ENCODE peak calls at places on chromosomes 7 and 10, in eight cellular contexts. One of them, this sample, is unnamed.
A peak's percentile ranks its signal among the peaks of the same experiment; 100 is the strongest.

GRCh38 chr7:988963-989529 is 6.1 kb downstream of the CYP2W1 start:
- DNase-seq in right cardiac atrium: peak; percentile 65
- DNase-seq in colonic mucosa: no peak
- DNase-seq in RWPE2: no peak
- DNase-seq in heart left ventricle: no peak
- DNase-seq in NT2/D1: no peak
- DNase-seq in neural progenitor cell: no peak
- DNase-seq in suprapubic skin: no peak
- DNase-seq in this sample: no peak

GRCh38 chr7:32062150-32062549 is 8.1 kb downstream of the PDE1C start:
- DNase-seq in colonic mucosa: peak; percentile 63
- DNase-seq in suprapubic skin: no peak
- DNase-seq in heart left ventricle: peak; percentile 57
- DNase-seq in RWPE2: no peak
- DNase-seq in neural progenitor cell: peak; percentile 68
- DNase-seq in NT2/D1: peak; percentile 50
- DNase-seq in right cardiac atrium: peak; percentile 69
- DNase-seq in this sample: peak; percentile 73

GRCh38 chr7:92010215-92010614 is 69.6 kb downstream of the AKAP9 start:
- DNase-seq in RWPE2: no peak
- DNase-seq in NT2/D1: peak; percentile 8
- DNase-seq in suprapubic skin: no peak
- DNase-seq in heart left ventricle: no peak
- DNase-seq in right cardiac atrium: no peak
- DNase-seq in neural progenitor cell: no peak
- DNase-seq in colonic mucosa: no peak
- DNase-seq in this sample: no peak

GRCh38 chr7:28096713-28097112 is 83.9 kb downstream of the JAZF1 start:
- DNase-seq in colonic mucosa: peak; percentile 56
- DNase-seq in suprapubic skin: no peak
- DNase-seq in neural progenitor cell: peak; percentile 62
- DNase-seq in heart left ventricle: peak; percentile 56
- DNase-seq in RWPE2: no peak
- DNase-seq in right cardiac atrium: no peak
- DNase-seq in NT2/D1: peak; percentile 50
- DNase-seq in this sample: no peak

GRCh38 chr10:132848306-132848705 is 62.4 kb upstream of the NKX6-2 start:
- DNase-seq in NT2/D1: no peak
- DNase-seq in RWPE2: peak; percentile 42
- DNase-seq in right cardiac atrium: no peak
- DNase-seq in colonic mucosa: no peak
- DNase-seq in neural progenitor cell: peak; percentile 25
- DNase-seq in heart left ventricle: no peak
- DNase-seq in suprapubic skin: peak; percentile 65
- DNase-seq in this sample: no peak

GRCh38 chr7:154795014-154795413 is 207.9 kb downstream of the PAXIP1 start:
- DNase-seq in colonic mucosa: no peak
- DNase-seq in right cardiac atrium: no peak
- DNase-seq in NT2/D1: no peak
- DNase-seq in neural progenitor cell: peak; percentile 39
- DNase-seq in heart left ventricle: no peak
- DNase-seq in suprapubic skin: no peak
- DNase-seq in RWPE2: no peak
- DNase-seq in this sample: no peak

GRCh38 chr7:30862987-30863693 is 48.5 kb upstream of the AQP1 start:
- DNase-seq in NT2/D1: no peak
- DNase-seq in colonic mucosa: no peak
- DNase-seq in right cardiac atrium: peak; percentile 14
- DNase-seq in RWPE2: no peak
- DNase-seq in suprapubic skin: no peak
- DNase-seq in neural progenitor cell: no peak
- DNase-seq in heart left ventricle: no peak
- DNase-seq in this sample: no peak

GRCh38 chr10:76469675-76470074 is 1038.3 kb downstream of the LRMDA start:
- DNase-seq in suprapubic skin: no peak
- DNase-seq in colonic mucosa: no peak
- DNase-seq in right cardiac atrium: no peak
- DNase-seq in heart left ventricle: no peak
- DNase-seq in NT2/D1: no peak
- DNase-seq in neural progenitor cell: no peak
- DNase-seq in RWPE2: no peak
- DNase-seq in this sample: no peak

GRCh38 chr10:120516426-120516825 is 59.4 kb downstream of the PLPP4 start:
- DNase-seq in heart left ventricle: no peak
- DNase-seq in suprapubic skin: no peak
- DNase-seq in neural progenitor cell: peak; percentile 26
- DNase-seq in colonic mucosa: no peak
- DNase-seq in NT2/D1: no peak
- DNase-seq in RWPE2: no peak
- DNase-seq in right cardiac atrium: no peak
- DNase-seq in this sample: no peak

GRCh38 chr7:70092314-70093303 is 494.3 kb downstream of the AUTS2 start:
- DNase-seq in suprapubic skin: no peak
- DNase-seq in colonic mucosa: no peak
- DNase-seq in RWPE2: no peak
- DNase-seq in right cardiac atrium: peak; percentile 53
- DNase-seq in NT2/D1: no peak
- DNase-seq in neural progenitor cell: no peak
- DNase-seq in heart left ventricle: peak; percentile 34
- DNase-seq in this sample: no peak

GRCh38 chr7:38858281-38858884 is 50.6 kb downstream of the VPS41 start:
- DNase-seq in RWPE2: no peak
- DNase-seq in heart left ventricle: no peak
- DNase-seq in neural progenitor cell: no peak
- DNase-seq in colonic mucosa: no peak
- DNase-seq in suprapubic skin: no peak
- DNase-seq in right cardiac atrium: no peak
- DNase-seq in NT2/D1: no peak
- DNase-seq in this sample: no peak

GRCh38 chr10:68223535-68224165 is 8.3 kb downstream of the ATOH7 start:
- DNase-seq in colonic mucosa: peak; percentile 25
- DNase-seq in NT2/D1: no peak
- DNase-seq in RWPE2: no peak
- DNase-seq in neural progenitor cell: peak; percentile 58
- DNase-seq in right cardiac atrium: no peak
- DNase-seq in heart left ventricle: no peak
- DNase-seq in suprapubic skin: no peak
- DNase-seq in this sample: peak; percentile 33

GRCh38 chr10:37643187-37643586 is 214.2 kb downstream of the ZNF248 start:
- DNase-seq in NT2/D1: no peak
- DNase-seq in suprapubic skin: no peak
- DNase-seq in neural progenitor cell: no peak
- DNase-seq in heart left ventricle: no peak
- DNase-seq in RWPE2: no peak
- DNase-seq in colonic mucosa: no peak
- DNase-seq in right cardiac atrium: no peak
- DNase-seq in this sample: no peak

DNA sequence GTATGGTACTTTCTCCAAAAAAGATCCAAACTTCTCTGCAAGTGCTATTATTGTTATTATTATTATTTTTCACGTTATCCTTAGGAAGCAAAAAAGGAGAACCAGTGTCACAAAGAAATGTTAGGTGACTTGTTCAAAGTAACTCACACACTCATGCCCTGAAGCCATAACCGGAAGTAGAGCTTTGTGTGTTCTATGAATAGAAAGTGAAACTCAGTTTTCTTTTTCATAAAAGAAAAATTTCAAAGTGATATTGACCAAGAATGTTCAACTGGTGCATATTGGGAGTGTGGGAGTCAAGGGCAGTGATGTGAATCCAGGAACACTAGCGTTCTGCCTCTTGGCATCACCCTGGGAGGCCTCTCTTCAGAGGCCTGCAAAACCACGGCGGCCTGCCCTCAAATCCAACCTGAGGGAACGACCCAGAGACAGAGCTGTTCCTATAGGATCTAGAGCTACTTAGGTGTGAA is 106.1 kb downstream of the PRKCQ start:
- DNase-seq in neural progenitor cell: no peak
- DNase-seq in NT2/D1: no peak
- DNase-seq in right cardiac atrium: no peak
- DNase-seq in suprapubic skin: no peak
- DNase-seq in colonic mucosa: no peak
- DNase-seq in RWPE2: no peak
- DNase-seq in heart left ventricle: no peak
- DNase-seq in this sample: no peak
- H3K4me1 ChIP-seq in neural progenitor cell: no peaks in the 10 kb centered on the region
- H3K4me1 ChIP-seq in NT2/D1: no peaks in the 10 kb centered on the region
- H3K4me1 ChIP-seq in right cardiac atrium: no peaks in the 10 kb centered on the region
- H3K4me1 ChIP-seq in suprapubic skin: no peaks in the 10 kb centered on the region
- H3K4me1 ChIP-seq in colonic mucosa: no peaks in the 10 kb centered on the region
- H3K4me1 ChIP-seq in RWPE2: peaks cover 17% of the 10 kb centered on the region
- H3K4me1 ChIP-seq in heart left ventricle: no peaks in the 10 kb centered on the region
- H3K4me1 ChIP-seq in this sample: peaks cover 7% of the 10 kb centered on the region

GRCh38 chr7:114083714-114084113 is 164.9 kb upstream of the PPP1R3A start:
- DNase-seq in RWPE2: no peak
- DNase-seq in colonic mucosa: no peak
- DNase-seq in suprapubic skin: no peak
- DNase-seq in right cardiac atrium: no peak
- DNase-seq in neural progenitor cell: no peak
- DNase-seq in NT2/D1: no peak
- DNase-seq in heart left ventricle: no peak
- DNase-seq in this sample: peak; percentile 18

GRCh38 chr7:114084381-114085312 is 165.8 kb upstream of the PPP1R3A start:
- DNase-seq in RWPE2: no peak
- DNase-seq in NT2/D1: no peak
- DNase-seq in suprapubic skin: peak; percentile 80
- DNase-seq in colonic mucosa: peak; percentile 78
- DNase-seq in heart left ventricle: peak; percentile 45
- DNase-seq in right cardiac atrium: peak; percentile 71
- DNase-seq in neural progenitor cell: peak; percentile 72
- DNase-seq in this sample: peak; percentile 73

GRCh38 chr7:114081606-114082425 is 163.0 kb upstream of the PPP1R3A start:
- DNase-seq in NT2/D1: no peak
- DNase-seq in heart left ventricle: no peak
- DNase-seq in neural progenitor cell: peak; percentile 47
- DNase-seq in suprapubic skin: no peak
- DNase-seq in right cardiac atrium: no peak
- DNase-seq in RWPE2: no peak
- DNase-seq in colonic mucosa: peak; percentile 40
- DNase-seq in this sample: peak; percentile 55

GRCh38 chr7:114082567-114082933 is 163.7 kb upstream of the PPP1R3A start:
- DNase-seq in RWPE2: no peak
- DNase-seq in right cardiac atrium: no peak
- DNase-seq in colonic mucosa: peak; percentile 29
- DNase-seq in NT2/D1: no peak
- DNase-seq in suprapubic skin: no peak
- DNase-seq in heart left ventricle: no peak
- DNase-seq in neural progenitor cell: no peak
- DNase-seq in this sample: no peak

GRCh38 chr7:114082934-114083647 is 164.3 kb upstream of the PPP1R3A start:
- DNase-seq in colonic mucosa: peak; percentile 67
- DNase-seq in right cardiac atrium: peak; percentile 59
- DNase-seq in neural progenitor cell: peak; percentile 68
- DNase-seq in RWPE2: no peak
- DNase-seq in suprapubic skin: peak; percentile 78
- DNase-seq in NT2/D1: no peak
- DNase-seq in heart left ventricle: peak; percentile 34
- DNase-seq in this sample: peak; percentile 54
- H3K4me3 ChIP-seq in colonic mucosa: peak overlapping the region; percentile 56
- H3K4me3 ChIP-seq in right cardiac atrium: peak overlapping the region; percentile 43
- H3K4me3 ChIP-seq in neural progenitor cell: peak overlapping the region; percentile 58
- H3K4me3 ChIP-seq in RWPE2: no peak overlapping the region
- H3K4me3 ChIP-seq in suprapubic skin: peak overlapping the region; percentile 35
- H3K4me3 ChIP-seq in NT2/D1: peak overlapping the region; percentile 39
- H3K4me3 ChIP-seq in heart left ventricle: peak overlapping the region; percentile 29
- H3K4me3 ChIP-seq in this sample: peak overlapping the region; percentile 3

GRCh38 chr7:151082151-151083070 is 882 bp downstream of the TMUB1 start:
- DNase-seq in right cardiac atrium: peak; percentile 76
- DNase-seq in NT2/D1: no peak
- DNase-seq in suprapubic skin: no peak
- DNase-seq in colonic mucosa: peak; percentile 37
- DNase-seq in RWPE2: peak; percentile 65
- DNase-seq in heart left ventricle: no peak
- DNase-seq in neural progenitor cell: no peak
- DNase-seq in this sample: no peak
- H3K4me1 ChIP-seq in right cardiac atrium: peaks cover 5% of the 10 kb centered on the region
- H3K4me1 ChIP-seq in NT2/D1: peaks cover 16% of the 10 kb centered on the region
- H3K4me1 ChIP-seq in suprapubic skin: peaks cover 73% of the 10 kb centered on the region
- H3K4me1 ChIP-seq in colonic mucosa: peaks cover 22% of the 10 kb centered on the region
- H3K4me1 ChIP-seq in RWPE2: peaks cover 6% of the 10 kb centered on the region
- H3K4me1 ChIP-seq in heart left ventricle: peaks cover 63% of the 10 kb centered on the region
- H3K4me1 ChIP-seq in neural progenitor cell: peaks cover 38% of the 10 kb centered on the region
- H3K4me1 ChIP-seq in this sample: peaks cover 32% of the 10 kb centered on the region

DNA sequence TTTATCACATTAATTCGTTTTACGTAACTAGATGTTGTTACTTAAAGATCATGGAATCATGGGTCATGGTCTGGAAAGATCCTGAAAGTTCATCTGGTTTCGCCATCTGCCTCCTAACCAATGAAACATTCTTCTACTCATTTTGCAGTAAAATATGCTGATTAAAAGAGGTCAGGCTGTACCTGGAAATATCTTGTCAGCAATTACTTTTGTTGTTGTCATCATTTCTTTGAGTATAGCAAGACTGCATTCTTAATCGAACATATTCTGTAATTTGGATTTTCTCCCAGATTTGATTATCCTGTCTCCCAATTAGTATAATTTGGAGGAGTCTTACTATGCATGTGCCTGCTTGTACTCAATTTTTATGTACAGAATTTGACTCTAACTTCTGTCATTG is 833.7 kb downstream of the GRM8 start:
- DNase-seq in NT2/D1: no peak
- DNase-seq in colonic mucosa: no peak
- DNase-seq in neural progenitor cell: no peak
- DNase-seq in right cardiac atrium: no peak
- DNase-seq in suprapubic skin: no peak
- DNase-seq in heart left ventricle: no peak
- DNase-seq in RWPE2: no peak
- DNase-seq in this sample: no peak
- H3K4me3 ChIP-seq in NT2/D1: no peak overlapping the region
- H3K4me3 ChIP-seq in colonic mucosa: no peak overlapping the region
- H3K4me3 ChIP-seq in neural progenitor cell: no peak overlapping the region
- H3K4me3 ChIP-seq in right cardiac atrium: no peak overlapping the region
- H3K4me3 ChIP-seq in suprapubic skin: no peak overlapping the region
- H3K4me3 ChIP-seq in heart left ventricle: no peak overlapping the region
- H3K4me3 ChIP-seq in RWPE2: no peak overlapping the region
- H3K4me3 ChIP-seq in this sample: no peak overlapping the region

DNA sequence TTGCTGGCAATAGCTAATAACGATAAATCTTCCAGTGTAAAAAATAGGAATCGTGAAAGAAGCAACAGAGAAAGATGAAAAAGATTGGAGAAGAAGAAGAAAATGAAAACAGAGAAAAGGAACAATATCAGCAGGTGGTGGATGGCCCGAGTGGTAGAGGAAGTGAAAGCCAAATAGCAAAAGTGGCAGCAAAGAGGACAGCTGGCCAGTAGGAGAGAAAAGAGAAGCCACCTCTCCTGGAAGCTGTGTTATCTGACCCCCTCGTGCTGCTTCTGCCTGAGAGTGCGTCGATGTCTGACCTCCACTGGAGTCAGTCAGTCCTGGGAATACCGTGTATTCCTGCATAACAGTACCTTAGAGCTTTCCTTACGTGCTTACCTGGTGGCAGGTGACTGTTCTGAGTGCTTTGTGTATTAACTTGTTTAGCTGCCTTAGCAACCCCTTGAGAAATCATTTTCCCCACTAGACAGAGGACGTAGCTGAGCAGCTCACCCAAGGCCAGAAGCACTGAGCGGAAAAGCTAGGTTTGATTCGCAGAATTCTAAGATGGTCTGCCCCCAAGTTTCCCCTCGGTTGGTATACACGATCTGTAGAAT is 88.3 kb downstream of the CHN2 start:
- DNase-seq in NT2/D1: no peak
- DNase-seq in colonic mucosa: no peak
- DNase-seq in heart left ventricle: peak; percentile 29
- DNase-seq in neural progenitor cell: no peak
- DNase-seq in right cardiac atrium: no peak
- DNase-seq in suprapubic skin: no peak
- DNase-seq in RWPE2: no peak
- DNase-seq in this sample: no peak
- H3K4me1 ChIP-seq in NT2/D1: no peaks in the 10 kb centered on the region
- H3K4me1 ChIP-seq in colonic mucosa: no peaks in the 10 kb centered on the region
- H3K4me1 ChIP-seq in heart left ventricle: peaks cover 32% of the 10 kb centered on the region
- H3K4me1 ChIP-seq in neural progenitor cell: peaks cover 1% of the 10 kb centered on the region
- H3K4me1 ChIP-seq in right cardiac atrium: no peaks in the 10 kb centered on the region
- H3K4me1 ChIP-seq in suprapubic skin: peaks cover 20% of the 10 kb centered on the region
- H3K4me1 ChIP-seq in RWPE2: peaks cover 41% of the 10 kb centered on the region
- H3K4me1 ChIP-seq in this sample: no peaks in the 10 kb centered on the region